ENCODE peak calls at places on chromosomes 12 and 14, in nine cellular contexts. G is AG04449, K is HepG2, E is cardiac muscle cell, I is fibroblast of mammary gland, W is epithelial cell of proximal tubule, X is thoracic aorta, H is upper lobe of right lung, Z is choroid plexus epithelial cell. U is an unnamed sample.

GRCh38 chr14:31205681-31206535 is 1.7 kb downstream of the HECTD1 start:
- DNase-seq in K (peak), X (no peak), G (peak), Z (peak), I (peak), W (no peak), E (peak), H (no peak), U (peak)

GRCh38 chr14:84085493-84085892 is 1444.5 kb upstream of the FLRT2 start:
- DNase-seq in X (no peak), E (no peak), G (no peak), W (no peak), H (no peak), I (no peak), K (no peak), Z (peak), U (no peak)

GRCh38 chr12:68374315-68374982 is 42.3 kb upstream of the MDM1 start:
- DNase-seq in E (no peak), G (no peak), X (no peak), K (no peak), Z (no peak), H (no peak), I (no peak), W (no peak), U (no peak)

GRCh38 chr12:6554168-6554989 is 1.5 kb downstream of the IFFO1 start:
- DNase-seq in E (peak), G (no peak), I (peak), K (peak), X (no peak), Z (peak), H (peak), W (no peak), U (no peak)

GRCh38 chr12:3995276-3995675 is 122.1 kb upstream of the PARP11 start:
- DNase-seq in E (no peak), H (no peak), X (no peak), W (no peak), Z (no peak), K (no peak), G (no peak), I (no peak), U (no peak)

GRCh38 chr12:6042447-6042846 is 82.0 kb downstream of the VWF start:
- DNase-seq in K (no peak), Z (no peak), G (no peak), I (no peak), E (no peak), H (no peak), X (no peak), W (no peak), U (no peak)

GRCh38 chr12:11673666-11674464 is 24.4 kb downstream of the ETV6 start:
- DNase-seq in I (no peak), G (no peak), K (no peak), Z (no peak), W (no peak), H (no peak), E (no peak), X (no peak), U (no peak)

GRCh38 chr14:53493895-53494294 is 340.8 kb upstream of the DDHD1 start:
- DNase-seq in I (no peak), X (no peak), G (no peak), W (no peak), E (peak), H (no peak), Z (no peak), K (no peak), U (no peak)

GRCh38 chr14:29993148-29993547 is 65.5 kb upstream of the PRKD1 start:
- DNase-seq in W (no peak), H (no peak), E (no peak), I (no peak), G (no peak), Z (no peak), X (no peak), K (no peak), U (no peak)

GRCh38 chr14:106209745-106210144 is 683.4 kb downstream of the TMEM121 start:
- DNase-seq in X (no peak), H (no peak), I (no peak), W (no peak), G (no peak), K (no peak), Z (no peak), E (no peak), U (no peak)

GRCh38 chr14:106207316-106207715 is 680.9 kb downstream of the TMEM121 start:
- DNase-seq in H (no peak), W (no peak), I (no peak), G (no peak), K (peak), Z (no peak), X (no peak), E (no peak), U (no peak)

GRCh38 chr14:106211489-106211888 is 685.1 kb downstream of the TMEM121 start:
- DNase-seq in G (no peak), I (no peak), W (no peak), H (no peak), E (no peak), X (no peak), Z (no peak), K (no peak), U (no peak)

GRCh38 chr14:106208794-106209193 is 682.4 kb downstream of the TMEM121 start:
- DNase-seq in X (no peak), G (no peak), I (no peak), H (no peak), E (no peak), W (no peak), K (no peak), Z (no peak), U (no peak)

GRCh38 chr14:106210650-106211049 is 684.3 kb downstream of the TMEM121 start:
- DNase-seq in H (no peak), W (no peak), X (no peak), G (no peak), I (no peak), Z (no peak), K (no peak), E (no peak), U (no peak)
- TF ChIP-seq CTCF in H (no peak), W (no peak), X (no peak), G (no peak), I (no peak), Z (no peak), K (peak), E (no peak), U (peak)

DNA sequence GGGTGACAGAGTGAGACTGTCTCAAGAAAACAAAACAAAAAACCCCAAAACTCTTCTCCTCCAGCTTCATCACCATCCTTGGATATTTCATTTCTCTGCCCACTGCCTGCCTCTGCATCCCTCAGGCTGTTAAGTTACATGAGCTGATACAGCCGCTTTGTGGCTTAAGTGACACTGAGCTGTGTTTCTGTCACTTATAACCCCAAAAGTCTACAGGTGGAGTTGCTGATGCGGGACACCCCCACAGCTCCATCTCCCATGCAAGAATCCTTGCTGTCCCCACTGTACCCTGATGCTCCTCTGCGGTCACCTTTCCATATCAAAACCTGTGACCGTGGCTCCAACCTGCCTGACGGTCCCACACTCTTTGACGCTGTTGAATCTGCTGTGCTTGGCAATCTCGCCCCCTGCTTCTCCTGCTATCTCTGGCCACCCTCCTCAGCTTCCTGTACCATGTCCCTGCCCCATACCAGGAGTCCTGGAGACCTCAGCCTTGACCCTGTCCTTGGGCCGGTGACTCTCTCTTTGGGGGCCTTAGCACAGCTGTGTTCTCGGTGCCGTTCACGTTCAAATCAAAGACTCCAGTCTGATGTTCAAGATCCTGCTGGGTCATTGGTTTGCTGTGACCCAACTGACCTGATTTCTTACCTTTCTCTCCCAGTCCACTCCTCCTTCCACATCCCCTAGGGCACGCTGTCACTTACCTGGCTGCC is 20.3 kb downstream of the HVCN1 start:
- DNase-seq in E (no peak), H (no peak), I (no peak), K (no peak), G (no peak), Z (no peak), X (no peak), W (no peak), U (no peak)
- H3K4me3 ChIP-seq in E (no peak), H (no peak), I (no peak), K (no peak), G (no peak), Z (no peak), X (no peak), W (no peak), U (no peak)

DNA sequence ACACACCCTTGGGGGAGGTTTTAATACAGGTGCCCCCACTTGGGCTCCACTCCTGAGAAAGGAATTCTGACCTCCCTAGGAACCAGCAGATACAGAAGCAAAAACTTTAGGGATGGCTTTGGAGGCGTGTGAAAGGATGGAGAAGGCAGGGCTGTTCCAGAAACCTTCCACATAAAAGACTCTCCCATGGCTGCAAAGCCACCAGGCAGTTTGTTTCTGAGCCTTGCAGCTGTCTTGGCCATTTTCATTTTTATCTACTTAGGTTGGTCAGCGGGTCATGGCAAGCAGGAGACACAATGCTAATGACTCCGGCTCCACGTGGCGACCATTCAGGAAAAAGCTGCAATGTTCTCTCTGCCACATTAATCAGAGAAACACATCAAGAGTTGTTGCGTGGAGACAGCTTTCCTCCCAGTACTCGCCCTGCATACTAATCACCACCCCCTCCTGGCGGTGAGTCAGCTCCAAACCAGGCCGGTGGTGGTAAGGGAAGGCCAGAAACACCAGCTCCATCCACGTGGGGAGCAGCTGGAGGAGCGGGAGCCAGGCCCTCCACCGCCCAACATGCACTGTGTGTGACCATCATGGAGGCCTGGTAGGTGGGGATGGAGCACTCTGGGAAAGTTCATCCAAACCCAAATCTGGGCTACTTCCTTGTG is 30.9 kb upstream of the IRF2BPL start:
- DNase-seq in H (no peak), E (no peak), I (peak), X (no peak), Z (peak), G (no peak), K (peak), W (peak), U (no peak)
- TF ChIP-seq CTCF in H (peak), E (peak), I (peak), X (no peak), Z (peak), G (peak), K (peak), W (peak), U (no peak)

GRCh38 chr12:52874573-52875435 is 26.0 kb upstream of the KRT78 start:
- DNase-seq in I (no peak), E (no peak), G (no peak), X (no peak), K (no peak), Z (no peak), W (no peak), H (no peak), U (no peak)
- H3K4me3 ChIP-seq in I (peak), E (peak), G (peak), X (peak), K (peak), Z (peak), W (peak), H (peak), U (no peak)

DNA sequence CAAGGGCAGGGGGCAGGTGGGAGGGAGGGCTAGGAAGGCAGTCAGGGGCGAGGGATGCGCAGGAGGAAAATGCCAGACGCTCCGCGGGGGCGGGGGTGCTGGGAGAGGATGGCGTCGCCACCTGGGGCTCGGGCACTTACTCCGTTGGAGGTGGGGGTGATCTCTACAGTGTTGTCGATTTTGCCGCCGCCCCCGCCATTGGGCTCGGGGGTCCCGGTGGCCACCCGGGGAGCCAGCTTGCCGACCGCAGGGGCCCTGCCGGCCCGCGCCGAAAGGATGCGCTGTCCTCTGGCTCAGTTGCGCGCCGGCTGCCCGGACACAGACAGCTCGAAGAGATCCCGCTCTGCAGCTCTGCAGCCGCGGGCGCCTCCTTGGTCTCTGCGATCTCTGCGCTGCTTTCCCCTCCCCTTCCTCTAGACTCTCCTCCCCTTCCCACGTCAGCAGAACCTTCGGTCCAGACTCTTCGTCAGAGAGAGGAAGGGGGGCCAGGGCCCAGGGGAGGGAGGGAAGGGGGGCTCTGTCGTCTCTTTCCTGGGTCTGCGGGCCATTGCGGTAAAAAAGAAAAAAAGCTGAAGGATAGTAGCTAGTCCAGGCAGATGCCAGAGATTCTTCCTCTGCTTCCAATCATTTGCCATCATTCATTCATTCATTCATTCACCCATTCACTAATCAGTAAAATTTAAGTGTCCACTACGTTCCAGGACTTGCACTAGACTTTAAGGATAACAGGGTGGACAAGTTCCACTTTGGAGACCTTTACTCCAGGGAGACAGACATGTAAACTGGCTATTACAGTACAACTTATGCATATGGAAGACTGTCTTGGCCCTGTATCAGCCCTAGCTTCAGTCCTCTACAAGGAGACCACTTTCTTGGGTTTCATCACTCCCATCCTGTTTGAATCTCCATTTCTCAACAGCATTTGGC is at the start of gene SLC22A17:
- DNase-seq in I (peak), K (peak), E (peak), W (no peak), Z (peak), H (peak), X (peak), G (peak), U (peak)
- TF ChIP-seq CTCF in I (peak), K (peak), E (no peak), W (no peak), Z (no peak), H (no peak), X (no peak), G (peak), U (no peak)

GRCh38 chr12:25744334-25744733 is 191.3 kb upstream of the LMNTD1 start:
- DNase-seq in K (no peak), H (no peak), G (no peak), W (no peak), I (peak), X (no peak), Z (no peak), E (no peak), U (no peak)

GRCh38 chr12:25740617-25741016 is 187.5 kb upstream of the LMNTD1 start:
- DNase-seq in H (no peak), X (no peak), W (no peak), E (no peak), K (no peak), I (no peak), G (no peak), Z (no peak), U (no peak)

GRCh38 chr12:25745281-25745680 is 192.2 kb upstream of the LMNTD1 start:
- DNase-seq in H (no peak), I (no peak), E (no peak), G (no peak), Z (no peak), X (no peak), W (no peak), K (no peak), U (no peak)

GRCh38 chr12:25741917-25742316 is 188.8 kb upstream of the LMNTD1 start:
- DNase-seq in E (no peak), I (no peak), H (no peak), Z (no peak), X (no peak), W (no peak), K (no peak), G (no peak), U (no peak)

GRCh38 chr12:25743679-25744078 is 190.6 kb upstream of the LMNTD1 start:
- DNase-seq in Z (no peak), W (no peak), E (no peak), H (no peak), X (no peak), K (no peak), I (no peak), G (no peak), U (no peak)
- H3K4me3 ChIP-seq in Z (no peak), W (no peak), E (no peak), H (no peak), X (no peak), K (no peak), I (no peak), G (no peak), U (no peak)

GRCh38 chr12:15152456-15152855 is 68.8 kb downstream of the RERG start:
- DNase-seq in H (no peak), K (no peak), E (no peak), X (no peak), W (no peak), I (peak), G (no peak), Z (peak), U (no peak)
- TF ChIP-seq CTCF in H (peak), K (no peak), E (peak), X (peak), W (peak), I (peak), G (no peak), Z (peak), U (peak)

DNA sequence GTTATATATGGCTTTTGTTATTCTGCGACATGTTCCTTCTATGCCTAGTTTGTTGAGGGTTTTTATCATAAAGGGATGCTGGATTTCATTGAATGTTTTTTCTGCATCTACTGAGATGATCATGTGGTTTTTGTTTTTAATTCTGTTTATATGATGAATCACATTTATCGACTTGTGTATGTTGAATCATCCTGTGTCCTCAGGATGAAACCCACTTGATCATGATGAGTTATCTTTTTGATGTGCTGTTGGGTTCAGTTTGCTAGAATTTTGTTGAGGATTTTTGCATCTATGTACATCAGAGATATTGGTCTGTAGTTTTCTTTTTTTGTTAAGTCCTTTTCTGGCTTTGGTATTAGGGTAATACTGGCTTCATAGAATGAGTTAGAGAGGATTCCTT is 291.2 kb downstream of the AKAP6 start:
- DNase-seq in H (no peak), G (no peak), K (no peak), Z (peak), X (no peak), W (no peak), I (peak), E (no peak), U (no peak)
- H3K4me3 ChIP-seq in H (no peak), G (no peak), K (no peak), Z (no peak), X (no peak), W (no peak), I (no peak), E (no peak), U (no peak)

DNA sequence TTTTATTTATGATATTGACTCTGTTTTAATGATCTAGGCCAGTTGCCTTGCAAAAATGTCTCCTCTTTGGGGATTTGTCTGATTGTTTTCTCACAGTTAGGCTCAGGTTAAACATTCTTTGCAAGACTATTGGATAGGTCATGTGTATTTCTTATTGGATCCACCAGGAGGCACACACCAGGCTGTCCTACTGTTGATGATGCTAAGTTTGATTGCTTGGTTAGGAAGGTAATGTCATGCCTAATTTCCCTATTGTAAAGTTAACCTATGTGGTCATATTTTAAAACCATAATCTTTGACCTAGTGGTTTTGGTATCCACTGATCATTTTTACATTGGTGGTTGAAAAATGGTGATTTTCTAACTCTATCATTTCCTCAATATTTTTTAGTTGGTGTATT is 137.1 kb downstream of the BRMS1L start:
- DNase-seq in X (no peak), H (no peak), E (no peak), G (no peak), I (peak), Z (peak), K (peak), W (no peak), U (no peak)
- TF ChIP-seq CTCF in X (no peak), H (peak), E (no peak), G (no peak), I (peak), Z (peak), K (peak), W (peak), U (peak)

GRCh38 chr12:104699489-104700194 is 242.9 kb downstream of the CHST11 start:
- DNase-seq in W (no peak), X (no peak), H (no peak), G (no peak), I (peak), Z (no peak), E (no peak), K (no peak), U (no peak)

GRCh38 chr12:104700324-104700723 is 243.6 kb downstream of the CHST11 start:
- DNase-seq in Z (no peak), W (no peak), E (no peak), I (no peak), G (no peak), H (no peak), K (no peak), X (no peak), U (no peak)

GRCh38 chr12:104701756-104702155 is 245.0 kb downstream of the CHST11 start:
- DNase-seq in G (no peak), K (no peak), W (no peak), I (no peak), X (no peak), Z (no peak), E (peak), H (no peak), U (no peak)

GRCh38 chr12:104702565-104703139 is 245.9 kb downstream of the CHST11 start:
- DNase-seq in Z (no peak), G (no peak), W (no peak), E (no peak), K (no peak), X (peak), H (no peak), I (peak), U (no peak)

DNA sequence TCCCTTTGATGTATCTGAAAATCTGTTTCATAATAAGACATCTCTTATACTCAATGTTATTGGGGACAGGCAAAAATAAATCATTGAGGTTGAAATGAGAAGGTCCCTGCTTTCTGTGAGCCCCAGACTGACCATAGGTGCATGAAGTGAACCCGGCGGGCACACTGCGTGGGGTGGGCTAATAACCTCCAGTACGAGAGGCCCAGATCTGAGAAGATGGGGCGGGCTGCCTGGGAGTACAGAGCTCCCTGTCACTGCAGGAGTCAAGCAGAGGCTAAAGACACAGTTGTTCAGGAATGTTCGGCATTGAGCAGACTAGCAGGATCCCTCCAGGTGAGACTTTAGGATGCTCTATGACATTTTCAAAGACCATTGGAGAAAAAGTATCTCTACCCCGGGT is 244.6 kb downstream of the CHST11 start:
- DNase-seq in Z (no peak), H (no peak), K (no peak), I (no peak), G (no peak), X (no peak), W (no peak), E (no peak), U (no peak)
- H3K4me3 ChIP-seq in Z (no peak), H (no peak), K (no peak), I (no peak), G (no peak), X (no peak), W (no peak), E (no peak), U (no peak)

U was measured in LNCaP clone FGC.